ENCODE peak calls at places on chromosomes 13 and 19, in ten cellular contexts. E, T, X, B, A, J, I, C, W and V are unnamed samples.

GRCh38 chr13:44352202-44352601 is 21.4 kb upstream of the SERP2 start:
- DNase-seq in C (no peak), X (no peak), B (no peak), W (no peak), T (no peak), J (no peak), E (no peak), A (no peak), I (no peak), V (no peak)

GRCh38 chr13:112760440-112760839 is 70.6 kb downstream of the ATP11A start:
- DNase-seq in X (no peak), W (no peak), J (no peak), T (no peak), A (no peak), I (no peak), E (no peak), B (no peak), C (no peak), V (no peak)

GRCh38 chr13:109840201-109840892 is 54.0 kb upstream of the IRS2 start:
- DNase-seq in X (no peak), I (no peak), A (peak), B (no peak), J (no peak), C (peak), W (no peak), T (peak), E (no peak), V (no peak)

GRCh38 chr13:113820813-113821651 is 42.8 kb downstream of the GAS6 start:
- DNase-seq in C (peak), T (peak), J (peak), A (peak), X (no peak), E (no peak), B (no peak), W (no peak), I (peak), V (no peak)

GRCh38 chr19:46426035-46426505 is 2.7 kb downstream of the PNMA8C start:
- DNase-seq in W (no peak), J (no peak), I (no peak), X (no peak), A (no peak), T (no peak), E (no peak), C (no peak), B (no peak), V (no peak)

GRCh38 chr19:48997972-48998371 is 4.3 kb downstream of the RUVBL2 start:
- DNase-seq in X (no peak), T (no peak), I (peak), J (no peak), E (peak), W (no peak), C (no peak), A (peak), B (peak), V (no peak)

GRCh38 chr13:98517576-98518310 is 59.2 kb downstream of the STK24 start:
- DNase-seq in E (no peak), C (no peak), T (no peak), W (no peak), X (no peak), A (no peak), I (no peak), B (no peak), J (no peak), V (peak)

GRCh38 chr19:55591555-55591954 is 7.8 kb downstream of the FIZ1 start:
- DNase-seq in A (no peak), E (no peak), B (no peak), I (no peak), T (no peak), J (no peak), C (no peak), W (no peak), X (no peak), V (no peak)

GRCh38 chr13:108594153-108594552 is 35.3 kb upstream of the MYO16 start:
- DNase-seq in A (no peak), C (no peak), W (no peak), X (no peak), I (no peak), B (no peak), J (no peak), T (no peak), E (no peak), V (no peak)